ENCODE peak calls at places on chromosomes 7 and 10, in nine cellular contexts. B is AG09309; G is lung microvascular endothelial cell; Z is A549; Y is retina; R is cardiac muscle cell; M is hepatic stellate cell; A is effector memory CD8-positive, alpha-beta T cell; K is activated naive CD4-positive, alpha-beta T cell. S is an unnamed sample.

GRCh38 chr7:37018954-37019353 is 294.7 kb upstream of the AOAH start:
- DNase-seq in B (no peak), M (no peak), R (no peak), K (no peak), G (no peak), Z (no peak), Y (no peak), A (no peak), S (no peak)

GRCh38 chr7:23004247-23004520 is 9.7 kb downstream of the HYCC1 start:
- DNase-seq in R (no peak), Z (no peak), G (no peak), B (no peak), Y (no peak), K (no peak), A (no peak), M (no peak), S (no peak)

GRCh38 chr7:130957140-130957513 is 223.1 kb upstream of the KLF14 start:
- DNase-seq in R (no peak), Y (no peak), M (no peak), B (no peak), A (no peak), K (no peak), Z (no peak), G (no peak), S (no peak)

GRCh38 chr7:47688311-47689100 is 106.6 kb upstream of the TNS3 start:
- DNase-seq in R (no peak), B (no peak), M (no peak), Z (no peak), G (no peak), Y (peak), K (no peak), A (no peak), S (no peak)

GRCh38 chr7:50821457-50821977 is 38.8 kb upstream of the GRB10 start:
- DNase-seq in Y (no peak), M (no peak), A (no peak), K (no peak), Z (no peak), G (peak), B (no peak), R (peak), S (no peak)

GRCh38 chr7:141654551-141654950 is 47.4 kb downstream of the DENND11 start:
- DNase-seq in G (peak), A (peak), Y (peak), K (no peak), R (peak), M (peak), B (peak), Z (peak), S (peak)

GRCh38 chr7:91347288-91347687 is 83.1 kb downstream of the FZD1 start:
- DNase-seq in Z (no peak), Y (no peak), K (no peak), M (no peak), B (no peak), A (no peak), G (no peak), R (peak), S (no peak)

GRCh38 chr10:17877121-17877520 is 68.0 kb downstream of the MRC1 start:
- DNase-seq in K (no peak), A (no peak), G (no peak), Z (no peak), B (no peak), Y (no peak), R (no peak), M (no peak), S (no peak)